ENCODE peak calls at places on chromosomes 12 and 14, in ten cellular contexts. K, T, V, I, Z, B, L, S, G and X are unnamed samples.

GRCh38 chr12:110120878-110121277 is 3.3 kb upstream of the IFT81 start:
- DNase-seq in K (no peak), T (no peak), V (no peak), I (no peak), Z (no peak), B (no peak), L (no peak), S (no peak), G (no peak), X (no peak)

GRCh38 chr14:59262717-59263469 is 74.4 kb downstream of the DAAM1 start:
- DNase-seq in K (no peak), T (no peak), V (no peak), I (no peak), Z (no peak), B (no peak), L (no peak), S (no peak), G (peak), X (peak)

GRCh38 chr12:132158677-132159554 is 14.7 kb downstream of the NOC4L start:
- DNase-seq in K (peak), T (no peak), V (no peak), I (no peak), Z (peak), B (no peak), L (no peak), S (no peak), G (no peak), X (no peak)

GRCh38 chr12:107992870-107993451 is 136.1 kb upstream of the WSCD2 start:
- DNase-seq in K (peak), T (no peak), V (no peak), I (no peak), Z (no peak), B (no peak), L (peak), S (no peak), G (peak), X (no peak)

GRCh38 chr14:20807304-20807956 is 4.8 kb upstream of the RNASE1 start:
- DNase-seq in K (no peak), T (no peak), V (no peak), I (no peak), Z (no peak), B (no peak), L (no peak), S (no peak), G (no peak), X (no peak)

GRCh38 chr12:102811125-102811737 is 105.8 kb downstream of the PAH start:
- DNase-seq in K (no peak), T (peak), V (no peak), I (no peak), Z (no peak), B (no peak), L (peak), S (no peak), G (peak), X (no peak)

GRCh38 chr12:34393086-34393820 is 371.0 kb downstream of the ALG10 start:
- DNase-seq in K (no peak), T (peak), V (peak), I (no peak), Z (peak), B (no peak), L (no peak), S (no peak), G (peak), X (no peak)

GRCh38 chr14:51564986-51565604 is 86.6 kb upstream of the FRMD6 start:
- DNase-seq in K (peak), T (no peak), V (no peak), I (no peak), Z (no peak), B (no peak), L (no peak), S (no peak), G (no peak), X (no peak)

GRCh38 chr12:49952396-49953055 is 2.0 kb downstream of the AQP2 start:
- DNase-seq in K (no peak), T (no peak), V (no peak), I (no peak), Z (no peak), B (no peak), L (no peak), S (no peak), G (no peak), X (no peak)

GRCh38 chr12:85244561-85244960 is 35.5 kb upstream of the ALX1 start:
- DNase-seq in K (no peak), T (no peak), V (no peak), I (no peak), Z (no peak), B (no peak), L (no peak), S (no peak), G (no peak), X (no peak)

GRCh38 chr12:46450279-46450748 is 77.7 kb upstream of the SLC38A2 start:
- DNase-seq in K (peak), T (peak), V (no peak), I (no peak), Z (peak), B (no peak), L (peak), S (no peak), G (no peak), X (peak)

GRCh38 chr14:79279645-79280399 is 931.5 kb downstream of the DIO2 start:
- DNase-seq in K (peak), T (no peak), V (peak), I (no peak), Z (no peak), B (no peak), L (no peak), S (no peak), G (peak), X (peak)

GRCh38 chr12:29427964-29428363 is 47.0 kb upstream of the ERGIC2 start:
- DNase-seq in K (no peak), T (no peak), V (no peak), I (no peak), Z (no peak), B (no peak), L (peak), S (peak), G (peak), X (no peak)

GRCh38 chr12:105601158-105601557 is 270.7 kb downstream of the C12orf75 start:
- DNase-seq in K (no peak), T (no peak), V (no peak), I (no peak), Z (no peak), B (no peak), L (no peak), S (no peak), G (no peak), X (no peak)

GRCh38 chr12:80195143-80195726 is 95.9 kb downstream of the OTOGL start:
- DNase-seq in K (peak), T (peak), V (peak), I (peak), Z (no peak), B (no peak), L (peak), S (no peak), G (peak), X (no peak)

GRCh38 chr14:102591372-102591943 is 991 bp upstream of the RCOR1 start:
- DNase-seq in K (no peak), T (peak), V (peak), I (no peak), Z (peak), B (no peak), L (peak), S (no peak), G (peak), X (peak)

GRCh38 chr12:23729354-23729753 is 220.1 kb downstream of the SOX5 start:
- DNase-seq in K (peak), T (no peak), V (no peak), I (no peak), Z (no peak), B (no peak), L (no peak), S (no peak), G (no peak), X (no peak)

GRCh38 chr14:64956697-64957412 is 14.3 kb upstream of the GPX2 start:
- DNase-seq in K (no peak), T (no peak), V (no peak), I (no peak), Z (no peak), B (no peak), L (no peak), S (no peak), G (no peak), X (no peak)

GRCh38 chr12:116644806-116645205 is 85.6 kb downstream of the MAP1LC3B2 start:
- DNase-seq in K (no peak), T (no peak), V (no peak), I (no peak), Z (no peak), B (no peak), L (no peak), S (no peak), G (no peak), X (no peak)

GRCh38 chr12:116236148-116236731 is 41.3 kb downstream of the MED13L start:
- DNase-seq in K (peak), T (peak), V (peak), I (peak), Z (peak), B (peak), L (peak), S (peak), G (peak), X (peak)

GRCh38 chr14:99733221-99733550 is 49.1 kb downstream of the CYP46A1 start:
- DNase-seq in K (no peak), T (no peak), V (no peak), I (no peak), Z (no peak), B (no peak), L (no peak), S (no peak), G (no peak), X (no peak)

GRCh38 chr14:90409209-90409730 is 12.4 kb downstream of the CALM1 start:
- DNase-seq in K (peak), T (peak), V (no peak), I (peak), Z (peak), B (no peak), L (peak), S (no peak), G (no peak), X (peak)

GRCh38 chr14:23121401-23121800 is 2.3 kb upstream of the CEBPE start:
- DNase-seq in K (no peak), T (no peak), V (no peak), I (no peak), Z (no peak), B (no peak), L (peak), S (peak), G (peak), X (peak)

GRCh38 chr12:109383240-109383639 is 35.5 kb downstream of the MYO1H start:
- DNase-seq in K (no peak), T (no peak), V (no peak), I (no peak), Z (no peak), B (no peak), L (no peak), S (no peak), G (no peak), X (no peak)

GRCh38 chr12:32893008-32893407 is 3.6 kb downstream of the PKP2 start:
- DNase-seq in K (no peak), T (no peak), V (no peak), I (no peak), Z (no peak), B (no peak), L (no peak), S (no peak), G (no peak), X (no peak)

GRCh38 chr12:6570264-6570887 is 2.3 kb upstream of the NOP2 start:
- DNase-seq in K (no peak), T (peak), V (no peak), I (no peak), Z (no peak), B (no peak), L (peak), S (no peak), G (peak), X (peak)

GRCh38 chr12:99746538-99746937 is 99.0 kb downstream of the GARIN6 start:
- DNase-seq in K (no peak), T (no peak), V (no peak), I (no peak), Z (no peak), B (no peak), L (no peak), S (no peak), G (no peak), X (no peak)

GRCh38 chr12:27334052-27334720 is 1.6 kb downstream of the BMAL2 start:
- DNase-seq in K (no peak), T (no peak), V (no peak), I (no peak), Z (no peak), B (no peak), L (no peak), S (no peak), G (no peak), X (no peak)